ENCODE peak calls at places on chromosome 14, in four cellular contexts. One of them, this sample, is unnamed.

GRCh38 chr14:54364555-54365415 is 32.0 kb upstream of the CDKN3 start:
- DNase-seq in upper lobe of right lung: no peak
- DNase-seq in AG09319: no peak
- DNase-seq in ovary: no peak
- DNase-seq in this sample: no peak

GRCh38 chr14:77064535-77065178 is 33.4 kb upstream of the CIPC start:
- DNase-seq in upper lobe of right lung: no peak
- DNase-seq in AG09319: no peak
- DNase-seq in ovary: no peak
- DNase-seq in this sample: no peak

GRCh38 chr14:32073537-32074189 is 3.4 kb upstream of the ARHGAP5 start:
- DNase-seq in upper lobe of right lung: no peak
- DNase-seq in AG09319: peak
- DNase-seq in ovary: no peak
- DNase-seq in this sample: peak

GRCh38 chr14:69572634-69573135 is 2.0 kb downstream of the CCDC177 start:
- DNase-seq in upper lobe of right lung: peak
- DNase-seq in AG09319: no peak
- DNase-seq in ovary: no peak
- DNase-seq in this sample: no peak

GRCh38 chr14:106843951-106844483 is 1317.6 kb downstream of the TMEM121 start:
- DNase-seq in upper lobe of right lung: peak
- DNase-seq in AG09319: no peak
- DNase-seq in ovary: peak
- DNase-seq in this sample: no peak

GRCh38 chr14:93104961-93105360 is 10.8 kb downstream of the ITPK1 start:
- DNase-seq in upper lobe of right lung: no peak
- DNase-seq in AG09319: no peak
- DNase-seq in ovary: no peak
- DNase-seq in this sample: no peak

GRCh38 chr14:49654511-49654910 is 19.5 kb upstream of the DNAAF2 start:
- DNase-seq in upper lobe of right lung: no peak
- DNase-seq in AG09319: no peak
- DNase-seq in ovary: no peak
- DNase-seq in this sample: no peak

GRCh38 chr14:59254911-59255545 is 66.6 kb downstream of the DAAM1 start:
- DNase-seq in upper lobe of right lung: no peak
- DNase-seq in AG09319: peak
- DNase-seq in ovary: no peak
- DNase-seq in this sample: no peak

GRCh38 chr14:104427126-104427851 is 152.3 kb upstream of the C14orf180 start:
- DNase-seq in upper lobe of right lung: peak
- DNase-seq in AG09319: no peak
- DNase-seq in ovary: no peak
- DNase-seq in this sample: no peak

GRCh38 chr14:65461730-65462129 is 49.2 kb downstream of the FUT8 start:
- DNase-seq in upper lobe of right lung: no peak
- DNase-seq in AG09319: no peak
- DNase-seq in ovary: no peak
- DNase-seq in this sample: no peak

GRCh38 chr14:63460594-63461132 is 82.5 kb downstream of the PPP2R5E start:
- DNase-seq in upper lobe of right lung: no peak
- DNase-seq in AG09319: no peak
- DNase-seq in ovary: no peak
- DNase-seq in this sample: no peak

GRCh38 chr14:76883437-76883836 is 57.2 kb downstream of the LRRC74A start:
- DNase-seq in upper lobe of right lung: no peak
- DNase-seq in AG09319: no peak
- DNase-seq in ovary: no peak
- DNase-seq in this sample: no peak

GRCh38 chr14:25375639-25376038 is 325.7 kb upstream of the STXBP6 start:
- DNase-seq in upper lobe of right lung: no peak
- DNase-seq in AG09319: no peak
- DNase-seq in ovary: no peak
- DNase-seq in this sample: no peak

GRCh38 chr14:51185180-51185579 is 54.9 kb upstream of the TMX1 start:
- DNase-seq in upper lobe of right lung: no peak
- DNase-seq in AG09319: no peak
- DNase-seq in ovary: no peak
- DNase-seq in this sample: no peak

GRCh38 chr14:54253195-54253947 is 143.4 kb upstream of the CDKN3 start:
- DNase-seq in upper lobe of right lung: no peak
- DNase-seq in AG09319: peak
- DNase-seq in ovary: no peak
- DNase-seq in this sample: no peak

GRCh38 chr14:104333903-104334811 is 195.8 kb downstream of the KIF26A start:
- DNase-seq in upper lobe of right lung: peak
- DNase-seq in AG09319: no peak
- DNase-seq in ovary: peak
- DNase-seq in this sample: no peak

GRCh38 chr14:77213657-77214016 is 32.0 kb downstream of the TMEM63C start:
- DNase-seq in upper lobe of right lung: no peak
- DNase-seq in AG09319: no peak
- DNase-seq in ovary: no peak
- DNase-seq in this sample: no peak

GRCh38 chr14:28987516-28987915 is 220.9 kb downstream of the FOXG1 start:
- DNase-seq in upper lobe of right lung: no peak
- DNase-seq in AG09319: no peak
- DNase-seq in ovary: no peak
- DNase-seq in this sample: no peak

GRCh38 chr14:52875707-52876106 is 75.1 kb downstream of the FERMT2 start:
- DNase-seq in upper lobe of right lung: no peak
- DNase-seq in AG09319: no peak
- DNase-seq in ovary: no peak
- DNase-seq in this sample: no peak

GRCh38 chr14:71143391-71144290 is 236.4 kb downstream of the PCNX1 start:
- DNase-seq in upper lobe of right lung: no peak
- DNase-seq in AG09319: no peak
- DNase-seq in ovary: no peak
- DNase-seq in this sample: no peak

GRCh38 chr14:64953661-64954060 is 11.1 kb upstream of the GPX2 start:
- DNase-seq in upper lobe of right lung: no peak
- DNase-seq in AG09319: no peak
- DNase-seq in ovary: no peak
- DNase-seq in this sample: no peak

GRCh38 chr14:61334197-61334701 is 12.9 kb downstream of the PRKCH start:
- DNase-seq in upper lobe of right lung: no peak
- DNase-seq in AG09319: no peak
- DNase-seq in ovary: no peak
- DNase-seq in this sample: no peak

GRCh38 chr14:93331375-93332031 is 1.3 kb downstream of the BTBD7 start:
- DNase-seq in upper lobe of right lung: peak
- DNase-seq in AG09319: no peak
- DNase-seq in ovary: peak
- DNase-seq in this sample: no peak

GRCh38 chr14:92922883-92923743 is at the start of gene CHGA:
- DNase-seq in upper lobe of right lung: peak
- DNase-seq in AG09319: no peak
- DNase-seq in ovary: peak
- DNase-seq in this sample: peak

GRCh38 chr14:97723834-97724770 is 926.9 kb downstream of the VRK1 start:
- DNase-seq in upper lobe of right lung: no peak
- DNase-seq in AG09319: no peak
- DNase-seq in ovary: no peak
- DNase-seq in this sample: no peak

GRCh38 chr14:102711946-102712345 is 65.3 kb upstream of the TRAF3 start:
- DNase-seq in upper lobe of right lung: no peak
- DNase-seq in AG09319: no peak
- DNase-seq in ovary: no peak
- DNase-seq in this sample: no peak

GRCh38 chr14:73718742-73719251 is 4.6 kb upstream of the PNMA1 start:
- DNase-seq in upper lobe of right lung: peak
- DNase-seq in AG09319: no peak
- DNase-seq in ovary: peak
- DNase-seq in this sample: peak

GRCh38 chr14:103360548-103360947 is 24.7 kb upstream of the MARK3 start:
- DNase-seq in upper lobe of right lung: no peak
- DNase-seq in AG09319: no peak
- DNase-seq in ovary: no peak
- DNase-seq in this sample: no peak

GRCh38 chr14:74213907-74214803 is 25.1 kb upstream of the VSX2 start:
- DNase-seq in upper lobe of right lung: no peak
- DNase-seq in AG09319: no peak
- DNase-seq in ovary: no peak
- DNase-seq in this sample: no peak

GRCh38 chr14:95348395-95349080 is 28.8 kb upstream of the CLMN start:
- DNase-seq in upper lobe of right lung: no peak
- DNase-seq in AG09319: no peak
- DNase-seq in ovary: no peak
- DNase-seq in this sample: no peak
- TF ChIP-seq CTCF in upper lobe of right lung: no peak
- TF ChIP-seq CTCF in AG09319: no peak
- TF ChIP-seq CTCF in ovary: no peak
- TF ChIP-seq CTCF in this sample: no peak

DNA sequence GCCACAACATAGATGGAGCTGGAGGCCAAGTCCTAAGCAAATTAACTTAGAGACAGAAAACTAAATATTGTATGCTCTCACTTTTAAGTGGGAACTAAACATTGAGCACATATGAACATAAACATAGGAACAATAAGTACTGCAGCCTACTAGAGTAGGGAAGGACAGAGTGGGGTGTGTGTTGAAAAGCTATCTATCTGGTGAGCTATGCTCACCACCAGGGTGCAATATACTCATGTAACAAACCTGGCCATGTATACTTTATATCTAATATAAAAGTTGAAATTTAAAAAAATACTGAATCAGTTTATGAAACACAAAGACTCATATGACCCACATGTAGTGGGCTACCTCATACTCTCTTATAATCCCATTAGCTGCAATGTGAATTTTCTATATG is 1305.0 kb downstream of the LRFN5 start:
- DNase-seq in upper lobe of right lung: no peak
- DNase-seq in AG09319: no peak
- DNase-seq in ovary: no peak
- DNase-seq in this sample: no peak
- TF ChIP-seq CTCF in upper lobe of right lung: no peak
- TF ChIP-seq CTCF in AG09319: no peak
- TF ChIP-seq CTCF in ovary: no peak
- TF ChIP-seq CTCF in this sample: no peak

DNA sequence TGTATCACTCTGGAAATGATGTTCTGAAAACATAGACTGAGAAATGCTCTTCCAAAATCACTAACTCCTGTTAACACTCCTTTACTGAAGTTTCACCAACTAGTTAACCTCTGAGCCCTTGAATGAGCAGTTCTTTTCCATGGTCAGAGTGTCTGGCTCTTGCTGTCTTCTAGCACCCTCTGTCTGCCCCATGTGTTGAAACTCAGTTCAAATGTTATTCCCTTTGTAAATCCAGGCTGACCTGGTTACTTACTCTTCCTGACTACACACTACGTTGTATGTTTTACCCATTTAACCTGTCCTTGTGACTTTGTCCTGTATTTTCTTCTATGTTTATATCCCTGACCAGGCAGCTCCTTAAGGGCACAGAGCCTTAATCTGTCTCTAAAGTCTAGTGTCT is 388.9 kb upstream of the RPL10L start:
- DNase-seq in upper lobe of right lung: no peak
- DNase-seq in AG09319: no peak
- DNase-seq in ovary: no peak
- DNase-seq in this sample: peak
- TF ChIP-seq CTCF in upper lobe of right lung: peak
- TF ChIP-seq CTCF in AG09319: no peak
- TF ChIP-seq CTCF in ovary: no peak
- TF ChIP-seq CTCF in this sample: peak

GRCh38 chr14:34912182-34912581 is 37.0 kb upstream of the BAZ1A start:
- DNase-seq in upper lobe of right lung: no peak
- DNase-seq in AG09319: no peak
- DNase-seq in ovary: no peak
- DNase-seq in this sample: no peak
- TF ChIP-seq CTCF in upper lobe of right lung: no peak
- TF ChIP-seq CTCF in AG09319: no peak
- TF ChIP-seq CTCF in ovary: no peak
- TF ChIP-seq CTCF in this sample: no peak

GRCh38 chr14:100082723-100083122 is 17.5 kb downstream of the EVL start:
- DNase-seq in upper lobe of right lung: no peak
- DNase-seq in AG09319: no peak
- DNase-seq in ovary: no peak
- DNase-seq in this sample: no peak
- TF ChIP-seq CTCF in upper lobe of right lung: no peak
- TF ChIP-seq CTCF in AG09319: no peak
- TF ChIP-seq CTCF in ovary: no peak
- TF ChIP-seq CTCF in this sample: no peak

GRCh38 chr14:21990116-21990515 is 316.5 kb upstream of the OR4E1 start:
- DNase-seq in upper lobe of right lung: no peak
- DNase-seq in AG09319: no peak
- DNase-seq in ovary: no peak
- DNase-seq in this sample: no peak
- TF ChIP-seq CTCF in upper lobe of right lung: peak
- TF ChIP-seq CTCF in AG09319: no peak
- TF ChIP-seq CTCF in ovary: no peak
- TF ChIP-seq CTCF in this sample: peak

GRCh38 chr14:75673345-75673744 is 12.3 kb downstream of the TTLL5 start:
- DNase-seq in upper lobe of right lung: no peak
- DNase-seq in AG09319: no peak
- DNase-seq in ovary: no peak
- DNase-seq in this sample: no peak

GRCh38 chr14:75672588-75673192 is 11.6 kb downstream of the TTLL5 start:
- DNase-seq in upper lobe of right lung: no peak
- DNase-seq in AG09319: no peak
- DNase-seq in ovary: no peak
- DNase-seq in this sample: no peak

GRCh38 chr14:75675265-75675960 is 14.4 kb downstream of the TTLL5 start:
- DNase-seq in upper lobe of right lung: no peak
- DNase-seq in AG09319: no peak
- DNase-seq in ovary: no peak
- DNase-seq in this sample: no peak
- TF ChIP-seq CTCF in upper lobe of right lung: no peak
- TF ChIP-seq CTCF in AG09319: no peak
- TF ChIP-seq CTCF in ovary: no peak
- TF ChIP-seq CTCF in this sample: no peak

GRCh38 chr14:87678624-87679023 is 314.4 kb downstream of the GALC start:
- DNase-seq in upper lobe of right lung: no peak
- DNase-seq in AG09319: no peak
- DNase-seq in ovary: no peak
- DNase-seq in this sample: no peak

GRCh38 chr14:87679094-87679493 is 313.9 kb downstream of the GALC start:
- DNase-seq in upper lobe of right lung: no peak
- DNase-seq in AG09319: no peak
- DNase-seq in ovary: no peak
- DNase-seq in this sample: no peak
- TF ChIP-seq CTCF in upper lobe of right lung: no peak
- TF ChIP-seq CTCF in AG09319: no peak
- TF ChIP-seq CTCF in ovary: no peak
- TF ChIP-seq CTCF in this sample: no peak